ENCODE peak calls at places on chromosome 14, in five cellular contexts. I, O, V, M and A are unnamed samples.

GRCh38 chr14:69612014-69612758 is 790 bp downstream of the SUSD6 start:
- DNase-seq in V (peak), O (peak), M (peak), I (peak), A (peak)

GRCh38 chr14:99274346-99275221 is 2.6 kb upstream of the BCL11B start:
- DNase-seq in O (peak), M (no peak), V (peak), I (no peak), A (peak)

GRCh38 chr14:70073924-70074566 is 114.7 kb downstream of the SLC8A3 start:
- DNase-seq in O (peak), V (peak), I (peak), M (peak), A (no peak)

GRCh38 chr14:72701232-72701555 is 192.7 kb downstream of the DPF3 start:
- DNase-seq in V (no peak), I (no peak), O (no peak), M (no peak), A (no peak)

GRCh38 chr14:85234626-85235025 is 295.3 kb upstream of the FLRT2 start:
- DNase-seq in M (no peak), I (no peak), O (no peak), V (no peak), A (no peak)

GRCh38 chr14:23054000-23054811 is 3.1 kb downstream of the CDH24 start:
- DNase-seq in O (no peak), I (no peak), V (no peak), M (peak), A (peak)

GRCh38 chr14:81523016-81523415 is 10.6 kb downstream of the SEL1L start:
- DNase-seq in V (no peak), O (no peak), M (no peak), I (no peak), A (peak)

GRCh38 chr14:76936483-76936882 is 92.0 kb downstream of the IRF2BPL start:
- DNase-seq in V (no peak), O (peak), I (no peak), M (no peak), A (peak)

GRCh38 chr14:67332468-67332867 is 27.1 kb downstream of the ATP6V1D start:
- DNase-seq in V (peak), I (no peak), O (no peak), M (no peak), A (no peak)

GRCh38 chr14:51327376-51327775 is 87.3 kb downstream of the TMX1 start:
- DNase-seq in V (peak), I (no peak), M (no peak), O (peak), A (no peak)

GRCh38 chr14:34548472-34548981 is 9.0 kb upstream of the EAPP start:
- DNase-seq in V (peak), M (no peak), O (no peak), I (no peak), A (no peak)

GRCh38 chr14:95062946-95063345 is 94.4 kb downstream of the DICER1 start:
- DNase-seq in M (no peak), I (no peak), V (no peak), O (no peak), A (no peak)

GRCh38 chr14:70698288-70698687 is 56.6 kb downstream of the TTC9 start:
- DNase-seq in V (peak), M (no peak), O (peak), I (no peak), A (peak)

GRCh38 chr14:60658909-60659585 is 9.8 kb upstream of the SIX1 start:
- DNase-seq in M (no peak), V (no peak), O (no peak), I (no peak), A (no peak)

GRCh38 chr14:25836647-25837046 is 761.2 kb downstream of the NOVA1 start:
- DNase-seq in M (no peak), V (no peak), I (no peak), O (no peak), A (no peak)

GRCh38 chr14:77212933-77213656 is 31.5 kb downstream of the TMEM63C start:
- DNase-seq in I (no peak), O (no peak), M (peak), V (peak), A (no peak)

GRCh38 chr14:104786091-104786586 is 9.4 kb downstream of the AKT1 start:
- DNase-seq in I (no peak), M (no peak), V (no peak), O (no peak), A (peak)

GRCh38 chr14:93944348-93945069 is 17.4 kb downstream of the FAM181A start:
- DNase-seq in M (no peak), I (no peak), O (no peak), V (no peak), A (peak)

GRCh38 chr14:69571449-69571878 is 3.2 kb downstream of the CCDC177 start:
- DNase-seq in M (no peak), I (no peak), V (no peak), O (no peak), A (no peak)